ENCODE peak calls at places on chromosome 6, in four cellular contexts. J is mammary epithelial cell, V is SK-N-SH, S is fibroblast of lung. G is an unnamed sample.

GRCh38 chr6:168608113-168608400 is 167.1 kb downstream of the SMOC2 start:
- DNase-seq in J (no peak), V (no peak), S (no peak), G (no peak)

GRCh38 chr6:3229566-3230274 is 2.3 kb upstream of the TUBB2B start:
- DNase-seq in J (no peak), V (peak), S (peak), G (peak)

GRCh38 chr6:62541502-62541901 is 255.5 kb upstream of the KHDRBS2 start:
- DNase-seq in J (no peak), V (no peak), S (no peak), G (no peak)

GRCh38 chr6:89591745-89592144 is 46.8 kb downstream of the LYRM2 start:
- DNase-seq in J (no peak), V (no peak), S (no peak), G (no peak)

GRCh38 chr6:146388736-146389364 is 154.8 kb upstream of the RAB32 start:
- DNase-seq in J (no peak), V (no peak), S (peak), G (peak)

GRCh38 chr6:83221886-83222479 is 28.8 kb downstream of the RWDD2A start:
- DNase-seq in J (peak), V (peak), S (peak), G (peak)

GRCh38 chr6:34284563-34285545 is 36.0 kb upstream of the SMIM29 start:
- DNase-seq in J (no peak), V (no peak), S (peak), G (peak)

GRCh38 chr6:115582386-115582785 is 478.3 kb downstream of the FRK start:
- DNase-seq in J (no peak), V (no peak), S (no peak), G (no peak)

GRCh38 chr6:156719720-156720563 is 57.2 kb upstream of the ARID1B start:
- DNase-seq in J (peak), V (no peak), S (peak), G (peak)

GRCh38 chr6:81790034-81790433 is 37.6 kb upstream of the TENT5A start:
- DNase-seq in J (no peak), V (no peak), S (no peak), G (no peak)
- H3K4me3 ChIP-seq in J (no peak), V (no peak), S (no peak), G (no peak)

DNA sequence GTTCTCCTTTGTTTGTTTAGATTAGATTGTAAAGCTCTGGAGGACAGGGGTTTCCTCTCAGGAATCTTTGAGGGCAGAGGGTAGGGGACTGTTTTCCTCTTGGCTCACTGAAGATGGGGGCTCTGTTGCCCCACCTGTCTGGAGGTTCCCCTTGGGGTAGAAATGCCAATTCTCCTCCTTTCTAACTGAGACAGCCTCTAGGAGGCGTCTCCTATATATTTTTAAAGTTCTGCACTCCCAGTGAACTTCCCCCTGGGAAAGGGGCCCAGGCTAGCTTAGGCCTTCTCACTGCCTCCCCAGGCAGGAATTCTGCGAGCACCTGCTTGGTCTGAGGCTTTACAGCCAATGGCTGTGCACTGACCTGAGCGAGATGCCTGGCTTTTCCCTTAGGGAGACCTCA is 24.8 kb upstream of the SRF start:
- DNase-seq in J (no peak), V (no peak), S (no peak), G (no peak)
- TF ChIP-seq CTCF in J (no peak), V (no peak), S (no peak), G (no peak)

GRCh38 chr6:26501482-26501986 is 1.4 kb downstream of the BTN1A1 start:
- DNase-seq in J (no peak), V (peak), S (peak), G (peak)

GRCh38 chr6:26500102-26500501 is at the start of gene BTN1A1:
- DNase-seq in J (no peak), V (no peak), S (no peak), G (no peak)

GRCh38 chr6:26507658-26508057 is 7.6 kb downstream of the BTN1A1 start:
- DNase-seq in J (no peak), V (no peak), S (no peak), G (no peak)

GRCh38 chr6:26497610-26498009 is 2.5 kb upstream of the BTN1A1 start:
- DNase-seq in J (no peak), V (no peak), S (no peak), G (no peak)

GRCh38 chr6:26502169-26502568 is 2.1 kb downstream of the BTN1A1 start:
- DNase-seq in J (no peak), V (no peak), S (no peak), G (no peak)
- H3K4me3 ChIP-seq in J (no peak), V (no peak), S (no peak), G (no peak)

GRCh38 chr6:36139991-36140710 is 9.8 kb downstream of the MAPK13 start:
- DNase-seq in J (no peak), V (no peak), S (no peak), G (no peak)

GRCh38 chr6:36141961-36142360 is 11.6 kb downstream of the MAPK13 start:
- DNase-seq in J (no peak), V (no peak), S (no peak), G (no peak)

GRCh38 chr6:36141091-36141490 is 10.8 kb downstream of the MAPK13 start:
- DNase-seq in J (no peak), V (no peak), S (no peak), G (no peak)

GRCh38 chr6:36138667-36139066 is 8.4 kb downstream of the MAPK13 start:
- DNase-seq in J (no peak), V (no peak), S (no peak), G (no peak)

GRCh38 chr6:36139431-36139830 is 9.1 kb downstream of the MAPK13 start:
- DNase-seq in J (no peak), V (peak), S (no peak), G (no peak)
- TF ChIP-seq CTCF in J (no peak), V (peak), S (peak), G (no peak)

GRCh38 chr6:80607814-80608391 is 501.4 kb downstream of the BCKDHB start:
- DNase-seq in J (peak), V (no peak), S (peak), G (peak)
- H3K4me3 ChIP-seq in J (no peak), V (no peak), S (no peak), G (no peak)

GRCh38 chr6:11433860-11434259 is 103.7 kb upstream of the TMEM170B start:
- DNase-seq in J (no peak), V (no peak), S (no peak), G (no peak)
- TF ChIP-seq CTCF in J (no peak), V (no peak), S (no peak), G (no peak)

GRCh38 chr6:104995989-104996617 is 39.2 kb downstream of the LIN28B start:
- DNase-seq in J (peak), V (peak), S (peak), G (peak)

GRCh38 chr6:105005446-105005845 is 48.5 kb downstream of the LIN28B start:
- DNase-seq in J (no peak), V (no peak), S (no peak), G (no peak)

GRCh38 chr6:105001063-105001462 is 44.2 kb downstream of the LIN28B start:
- DNase-seq in J (no peak), V (no peak), S (no peak), G (no peak)

GRCh38 chr6:105001906-105002305 is 45.0 kb downstream of the LIN28B start:
- DNase-seq in J (no peak), V (no peak), S (no peak), G (no peak)
- H3K4me3 ChIP-seq in J (no peak), V (no peak), S (no peak), G (no peak)

GRCh38 chr6:137763436-137763835 is 103.6 kb upstream of the TNFAIP3 start:
- DNase-seq in J (peak), V (no peak), S (no peak), G (no peak)

GRCh38 chr6:137762168-137763090 is 104.6 kb upstream of the TNFAIP3 start:
- DNase-seq in J (no peak), V (no peak), S (no peak), G (no peak)

GRCh38 chr6:137765044-137765443 is 102.0 kb upstream of the TNFAIP3 start:
- DNase-seq in J (peak), V (no peak), S (peak), G (peak)

GRCh38 chr6:137764464-137764863 is 102.6 kb upstream of the TNFAIP3 start:
- DNase-seq in J (peak), V (no peak), S (peak), G (peak)

DNA sequence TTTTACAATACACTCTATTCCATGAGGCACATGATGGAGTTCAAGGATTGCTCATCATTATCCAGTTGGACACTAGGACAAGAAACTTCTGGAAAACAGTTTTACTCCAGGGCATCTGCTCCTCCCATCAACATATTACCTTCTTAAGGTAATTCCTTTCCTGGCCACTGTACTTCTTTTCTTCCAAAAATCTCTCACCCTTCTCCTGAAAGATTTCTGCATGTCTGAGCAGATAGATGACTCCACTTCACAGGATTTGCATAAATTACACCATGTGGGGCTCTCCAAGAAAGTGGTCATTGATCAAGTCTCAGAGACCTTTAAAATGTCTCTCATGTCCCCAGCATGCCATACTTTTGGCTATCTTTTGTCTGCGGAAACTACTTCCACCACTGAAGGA is 103.2 kb upstream of the TNFAIP3 start:
- DNase-seq in J (peak), V (no peak), S (no peak), G (no peak)
- TF ChIP-seq CTCF in J (peak), V (no peak), S (no peak), G (no peak)

GRCh38 chr6:159953091-159953581 is 15.7 kb upstream of the IGF2R start:
- DNase-seq in J (no peak), V (no peak), S (peak), G (peak)

GRCh38 chr6:159948199-159948598 is 20.7 kb upstream of the IGF2R start:
- DNase-seq in J (no peak), V (no peak), S (no peak), G (no peak)

GRCh38 chr6:159955945-159956361 is 12.9 kb upstream of the IGF2R start:
- DNase-seq in J (no peak), V (no peak), S (no peak), G (no peak)

GRCh38 chr6:159951772-159952171 is 17.1 kb upstream of the IGF2R start:
- DNase-seq in J (no peak), V (no peak), S (no peak), G (no peak)

GRCh38 chr6:159952289-159953005 is 16.4 kb upstream of the IGF2R start:
- DNase-seq in J (no peak), V (no peak), S (no peak), G (no peak)
- H3K4me3 ChIP-seq in J (no peak), V (no peak), S (no peak), G (no peak)

DNA sequence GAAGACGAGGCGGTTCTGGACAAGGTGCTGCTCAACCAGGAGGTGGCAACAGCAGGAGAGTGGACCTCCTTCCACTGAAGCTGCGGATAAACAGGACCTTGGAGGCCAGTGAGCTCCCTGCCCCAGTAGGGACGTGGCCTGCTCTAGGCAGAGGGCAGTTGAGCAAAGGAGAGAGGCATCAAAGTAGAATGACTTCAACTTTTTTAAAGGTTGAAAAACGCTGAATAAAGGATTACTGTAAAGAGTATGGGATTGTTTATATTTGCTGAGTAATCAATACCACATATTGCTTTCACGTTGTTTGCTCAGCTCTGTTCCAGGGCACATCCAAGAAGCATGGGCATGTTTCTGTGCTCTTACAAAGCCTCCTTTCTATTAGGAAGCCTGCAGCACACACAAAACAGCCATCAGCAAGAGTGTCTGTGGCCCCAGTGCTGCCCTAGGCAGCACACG is 48.1 kb downstream of the ERMARD start:
- DNase-seq in J (no peak), V (no peak), S (no peak), G (no peak)
- TF ChIP-seq CTCF in J (no peak), V (no peak), S (no peak), G (no peak)

G was measured in fibroblast of the aortic adventitia.